ENCODE peak calls at places on chromosomes 11 and 22, in four cellular contexts. E is H1, M is HepG2, R is K562. J is an unnamed sample.

GRCh38 chr11:103215812-103216211 is 106.6 kb downstream of the DYNC2H1 start:
- DNase-seq in E (no peak), M (no peak), R (no peak), J (no peak)

GRCh38 chr11:27013741-27014415 is 20.0 kb downstream of the FIBIN start:
- DNase-seq in E (no peak), M (no peak), R (no peak), J (no peak)

GRCh38 chr22:25666308-25666707 is 75.7 kb upstream of the MYO18B start:
- DNase-seq in E (no peak), M (peak), R (no peak), J (no peak)

GRCh38 chr11:64762916-64763803 is 3.4 kb upstream of the PYGM start:
- DNase-seq in E (peak), M (no peak), R (peak), J (no peak)

GRCh38 chr11:111796696-111797095 is 30.5 kb upstream of the PPP2R1B start:
- DNase-seq in E (no peak), M (no peak), R (no peak), J (no peak)

GRCh38 chr11:46120711-46121327 is 435 bp downstream of the PHF21A start:
- DNase-seq in E (peak), M (peak), R (peak), J (no peak)

GRCh38 chr22:39171623-39172264 is 19.3 kb upstream of the CBX7 start:
- DNase-seq in E (no peak), M (no peak), R (no peak), J (no peak)

GRCh38 chr11:12084191-12084717 is 26.1 kb upstream of the MICAL2 start:
- DNase-seq in E (no peak), M (no peak), R (no peak), J (no peak)

GRCh38 chr11:58508005-58508404 is at the start of gene OR5B21:
- DNase-seq in E (no peak), M (no peak), R (no peak), J (no peak)

GRCh38 chr11:130551388-130551787 is 102.9 kb downstream of the ADAMTS15 start:
- DNase-seq in E (no peak), M (no peak), R (no peak), J (no peak)

GRCh38 chr11:123754101-123754568 is at the start of gene OR6X1:
- DNase-seq in E (no peak), M (no peak), R (no peak), J (no peak)

GRCh38 chr11:97140885-97141494 is 751.2 kb downstream of the JRKL start:
- DNase-seq in E (no peak), M (peak), R (peak), J (no peak)

GRCh38 chr11:122189259-122189658 is 73.2 kb upstream of the BLID start:
- DNase-seq in E (no peak), M (no peak), R (no peak), J (no peak)

GRCh38 chr11:122984186-122985011 is 2.8 kb upstream of the BSX start:
- DNase-seq in E (peak), M (no peak), R (no peak), J (no peak)

GRCh38 chr11:8941341-8942103 is 1.3 kb downstream of the ASCL3 start:
- DNase-seq in E (no peak), M (no peak), R (no peak), J (no peak)

DNA sequence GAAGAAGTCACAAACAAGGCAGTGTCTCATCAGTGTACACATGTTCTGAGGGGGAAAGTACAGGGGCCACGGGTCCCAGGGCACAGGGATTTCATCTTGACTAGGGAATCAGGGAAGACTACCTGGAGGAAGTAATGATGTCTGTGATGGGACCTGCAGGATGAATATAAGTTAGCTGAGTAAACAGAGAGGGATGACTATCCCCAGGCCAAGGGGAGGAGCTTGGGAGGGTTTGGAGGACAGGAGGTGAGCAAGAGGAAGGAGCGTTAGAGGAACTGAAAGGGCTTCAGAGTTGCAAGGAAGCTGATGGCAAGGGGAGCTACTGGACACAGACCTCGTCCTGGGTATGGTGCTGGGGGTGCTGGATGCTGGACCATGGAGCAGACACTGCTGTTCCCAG is 56.4 kb downstream of the TRAF6 start:
- DNase-seq in E (no peak), M (no peak), R (peak), J (no peak)
- TF ChIP-seq RFX5 in E (no peak), M (no peak), R (no peak), J (no peak)

GRCh38 chr22:19825904-19826618 is 28.6 kb downstream of the GNB1L start:
- DNase-seq in E (no peak), M (no peak), R (no peak), J (no peak)

GRCh38 chr22:19825016-19825339 is 29.7 kb downstream of the GNB1L start:
- DNase-seq in E (peak), M (no peak), R (no peak), J (no peak)

GRCh38 chr22:19826619-19826950 is 28.1 kb downstream of the GNB1L start:
- DNase-seq in E (no peak), M (no peak), R (no peak), J (no peak)

GRCh38 chr22:19828035-19828401 is 26.7 kb downstream of the GNB1L start:
- DNase-seq in E (no peak), M (no peak), R (no peak), J (no peak)

DNA sequence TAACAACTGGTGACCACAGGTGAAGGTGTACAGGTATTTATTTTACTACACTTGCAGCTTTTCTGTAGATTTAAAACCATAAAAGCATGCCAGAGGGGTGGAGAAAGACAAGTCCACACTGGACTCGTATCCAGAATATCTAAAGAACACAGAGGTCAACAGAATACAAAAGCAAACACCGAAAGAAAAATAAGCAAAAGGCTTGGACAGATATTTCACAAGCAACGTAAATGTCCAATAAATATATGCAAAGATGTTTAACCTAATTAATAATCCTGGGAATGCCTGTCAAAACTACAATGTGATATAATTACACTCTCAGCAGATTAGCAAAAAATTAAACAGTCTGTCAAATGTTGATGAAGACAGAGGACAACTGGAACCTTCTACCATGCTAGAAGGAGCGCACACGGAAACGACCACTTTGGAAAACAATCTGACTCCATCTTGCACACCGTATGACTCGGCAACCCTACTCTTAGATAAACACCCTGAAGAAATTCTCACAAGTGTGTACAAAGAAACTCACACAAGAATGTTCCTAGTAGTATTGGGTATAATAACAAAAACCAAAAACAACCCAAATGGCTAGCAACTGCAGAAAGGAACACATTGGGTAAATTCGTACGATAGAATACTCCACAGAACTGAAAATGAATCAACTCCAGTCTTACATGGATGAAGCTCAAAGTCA is 27.2 kb downstream of the GNB1L start:
- DNase-seq in E (no peak), M (no peak), R (peak), J (no peak)
- TF ChIP-seq SRF in E (no peak), M (no peak), R (no peak), J (no peak)

DNA sequence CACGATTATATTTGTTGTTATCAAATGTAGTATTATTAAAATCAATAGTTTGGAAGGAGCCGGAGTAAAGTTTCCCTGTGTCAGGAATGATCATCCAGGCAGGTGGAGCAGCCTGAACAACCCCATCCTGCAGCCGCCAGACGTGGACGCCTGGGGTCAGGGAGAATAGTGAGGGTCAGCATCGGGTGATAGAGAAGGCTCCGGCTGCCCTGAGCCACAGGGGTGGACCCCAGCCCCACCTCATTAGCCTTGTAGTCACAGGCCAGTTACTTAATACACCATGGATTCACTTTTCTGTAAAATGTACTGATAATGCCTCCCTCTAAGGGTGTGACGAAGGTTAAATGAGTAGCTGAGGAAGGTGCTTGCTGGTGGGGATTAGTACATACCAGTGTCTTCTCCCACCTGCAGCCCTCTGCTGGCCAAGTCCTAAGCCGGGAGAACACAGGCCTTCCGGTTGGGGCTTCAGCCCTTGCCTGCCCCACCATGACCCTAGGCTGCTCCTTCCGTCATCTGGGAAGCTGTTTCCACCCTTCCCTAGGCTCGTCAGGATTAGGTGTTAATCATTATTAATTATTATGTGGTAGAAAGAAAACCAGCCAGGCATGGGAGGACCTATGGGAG is 14.9 kb downstream of the TMEM121B start:
- DNase-seq in E (no peak), M (no peak), R (no peak), J (no peak)
- H3K4me3 ChIP-seq in E (no peak), M (no peak), R (no peak), J (no peak)

DNA sequence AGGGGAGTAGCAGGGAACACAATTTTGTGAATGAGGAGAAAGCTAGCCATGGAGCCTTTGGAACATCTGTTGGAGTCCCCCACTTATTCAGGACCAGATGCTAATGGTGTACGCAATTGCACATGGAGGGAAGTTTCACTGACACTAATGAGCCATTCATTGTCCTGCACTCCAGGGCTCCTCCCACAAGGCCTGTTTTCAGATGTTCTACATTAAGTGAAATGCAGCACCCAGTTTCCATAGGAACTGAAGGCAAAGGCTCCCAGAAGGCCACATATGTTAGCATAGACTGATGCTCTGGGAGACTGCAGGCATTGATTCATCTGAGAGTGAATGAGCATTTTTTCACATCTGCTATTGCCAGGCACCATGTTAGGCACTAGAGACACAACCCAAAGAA is 399.5 kb downstream of the ETS1 start:
- DNase-seq in E (no peak), M (no peak), R (no peak), J (no peak)
- TF ChIP-seq RFX5 in E (no peak), M (no peak), R (no peak), J (no peak)

GRCh38 chr22:42365942-42366660 is 66.1 kb downstream of the NFAM1 start:
- DNase-seq in E (no peak), M (no peak), R (no peak), J (no peak)
- TF ChIP-seq SRF in E (no peak), M (no peak), R (no peak), J (no peak)